ENCODE peak calls at places on chromosomes 4 and X, in five cellular contexts. C is effector memory CD8-positive, alpha-beta T cell; W is astrocyte; R is CD4-positive, alpha-beta T cell; J is midbrain. E is an unnamed sample.

GRCh38 chr4:102625232-102625930 is 124.2 kb downstream of the NFKB1 start:
- DNase-seq in R (peak), C (peak), J (no peak), W (no peak), E (peak)

GRCh38 chr4:188139141-188139540 is at the start of gene TRIML1:
- DNase-seq in W (no peak), J (no peak), C (no peak), R (no peak), E (no peak)

GRCh38 chrX:85611926-85612325 is 232.5 kb upstream of the POF1B start:
- DNase-seq in J (no peak), W (peak), C (no peak), R (no peak), E (no peak)

GRCh38 chrX:109347618-109348017 is 134.3 kb downstream of the GUCY2F start:
- DNase-seq in C (no peak), J (no peak), W (peak), R (no peak), E (no peak)

GRCh38 chr4:124658795-124659194 is 53.7 kb downstream of the ANKRD50 start:
- DNase-seq in R (no peak), J (no peak), C (no peak), W (no peak), E (no peak)

GRCh38 chrX:16712116-16712824 is at the start of gene CTPS2:
- DNase-seq in R (peak), C (peak), W (peak), J (peak), E (peak)

GRCh38 chr4:119099227-119099910 is 36.3 kb upstream of the MYOZ2 start:
- DNase-seq in W (peak), C (no peak), R (no peak), J (no peak), E (no peak)

GRCh38 chr4:77481856-77482255 is 123.8 kb upstream of the CXCL13 start:
- DNase-seq in C (no peak), R (no peak), J (no peak), W (peak), E (no peak)

GRCh38 chrX:21373637-21374162 is 518 bp upstream of the CNKSR2 start:
- DNase-seq in J (no peak), W (no peak), R (peak), C (no peak), E (peak)

GRCh38 chrX:151397741-151398070 is 700 bp downstream of the VMA21 start:
- DNase-seq in R (no peak), J (no peak), C (no peak), W (peak), E (no peak)

GRCh38 chrX:47384502-47384901 is 14.1 kb downstream of the ZNF157 start:
- DNase-seq in R (peak), J (peak), W (peak), C (peak), E (peak)

GRCh38 chrX:24372021-24372763 is 11.8 kb downstream of the SUPT20HL1 start:
- DNase-seq in C (no peak), J (no peak), W (no peak), R (no peak), E (no peak)

GRCh38 chr4:52235775-52236174 is 184.7 kb downstream of the SPATA18 start:
- DNase-seq in R (no peak), C (no peak), W (no peak), J (no peak), E (no peak)

GRCh38 chr4:124275-125081 is at the start of gene ZNF718:
- DNase-seq in C (peak), R (peak), W (peak), J (peak), E (peak)

GRCh38 chr4:167282171-167282864 is 48.0 kb upstream of the SPOCK3 start:
- DNase-seq in R (no peak), W (peak), J (no peak), C (no peak), E (no peak)

GRCh38 chr4:14842964-14843630 is 159.2 kb upstream of the CPEB2 start:
- DNase-seq in W (no peak), C (no peak), J (no peak), R (no peak), E (no peak)

GRCh38 chr4:4980818-4981217 is 38.4 kb downstream of the CYTL1 start:
- DNase-seq in R (no peak), W (no peak), J (no peak), C (no peak), E (no peak)

GRCh38 chrX:29039501-29039900 is 452.3 kb downstream of the IL1RAPL1 start:
- DNase-seq in W (no peak), C (no peak), J (no peak), R (no peak), E (no peak)

GRCh38 chr4:40238700-40239548 is 42.1 kb downstream of the RHOH start:
- DNase-seq in R (peak), C (peak), W (no peak), J (no peak), E (peak)

E was measured in CD8-positive, alpha-beta memory T cell.